ENCODE peak calls at places on chromosomes 16 and 17, in ten cellular contexts. One of them, this sample, is unnamed.

GRCh38 chr16:10862432-10862831 is 14.6 kb upstream of the CIITA start:
- DNase-seq in heart right ventricle: no peak
- DNase-seq in activated B cell treated with CpG ODN at 0.5 μM for 24 hours: no peak
- DNase-seq in stomach: peak
- DNase-seq in osteocyte: no peak
- DNase-seq in CD4-positive, alpha-beta T cell: no peak
- DNase-seq in neural progenitor cell: no peak
- DNase-seq in GM20000: no peak
- DNase-seq in mesothelial cell of epicardium: no peak
- DNase-seq in tibial artery: peak
- DNase-seq in this sample: no peak

GRCh38 chr16:66814734-66815133 is 13.3 kb upstream of the TERB1 start:
- DNase-seq in heart right ventricle: no peak
- DNase-seq in activated B cell treated with CpG ODN at 0.5 μM for 24 hours: no peak
- DNase-seq in stomach: no peak
- DNase-seq in osteocyte: no peak
- DNase-seq in CD4-positive, alpha-beta T cell: no peak
- DNase-seq in neural progenitor cell: no peak
- DNase-seq in GM20000: no peak
- DNase-seq in mesothelial cell of epicardium: no peak
- DNase-seq in tibial artery: no peak
- DNase-seq in this sample: no peak

GRCh38 chr16:80948886-80949502 is 57.7 kb downstream of the CMC2 start:
- DNase-seq in heart right ventricle: peak
- DNase-seq in activated B cell treated with CpG ODN at 0.5 μM for 24 hours: no peak
- DNase-seq in stomach: no peak
- DNase-seq in osteocyte: no peak
- DNase-seq in CD4-positive, alpha-beta T cell: no peak
- DNase-seq in neural progenitor cell: peak
- DNase-seq in GM20000: peak
- DNase-seq in mesothelial cell of epicardium: no peak
- DNase-seq in tibial artery: no peak
- DNase-seq in this sample: no peak

GRCh38 chr17:78306913-78307312 is 53.0 kb downstream of the SOCS3 start:
- DNase-seq in heart right ventricle: no peak
- DNase-seq in activated B cell treated with CpG ODN at 0.5 μM for 24 hours: no peak
- DNase-seq in stomach: no peak
- DNase-seq in osteocyte: no peak
- DNase-seq in CD4-positive, alpha-beta T cell: no peak
- DNase-seq in neural progenitor cell: no peak
- DNase-seq in GM20000: no peak
- DNase-seq in mesothelial cell of epicardium: no peak
- DNase-seq in tibial artery: no peak
- DNase-seq in this sample: no peak

GRCh38 chr17:40602445-40603443 is 37.5 kb upstream of the CCR7 start:
- DNase-seq in heart right ventricle: no peak
- DNase-seq in activated B cell treated with CpG ODN at 0.5 μM for 24 hours: no peak
- DNase-seq in stomach: no peak
- DNase-seq in osteocyte: peak
- DNase-seq in CD4-positive, alpha-beta T cell: peak
- DNase-seq in neural progenitor cell: no peak
- DNase-seq in GM20000: peak
- DNase-seq in mesothelial cell of epicardium: no peak
- DNase-seq in tibial artery: no peak
- DNase-seq in this sample: no peak

GRCh38 chr17:81379523-81379942 is 15.7 kb upstream of the BAHCC1 start:
- DNase-seq in heart right ventricle: no peak
- DNase-seq in activated B cell treated with CpG ODN at 0.5 μM for 24 hours: no peak
- DNase-seq in stomach: peak
- DNase-seq in osteocyte: no peak
- DNase-seq in CD4-positive, alpha-beta T cell: no peak
- DNase-seq in neural progenitor cell: no peak
- DNase-seq in GM20000: no peak
- DNase-seq in mesothelial cell of epicardium: no peak
- DNase-seq in tibial artery: no peak
- DNase-seq in this sample: no peak

GRCh38 chr17:36900130-36900590 is 37.1 kb upstream of the LHX1 start:
- DNase-seq in heart right ventricle: no peak
- DNase-seq in activated B cell treated with CpG ODN at 0.5 μM for 24 hours: no peak
- DNase-seq in stomach: no peak
- DNase-seq in osteocyte: no peak
- DNase-seq in CD4-positive, alpha-beta T cell: no peak
- DNase-seq in neural progenitor cell: no peak
- DNase-seq in GM20000: no peak
- DNase-seq in mesothelial cell of epicardium: no peak
- DNase-seq in tibial artery: no peak
- DNase-seq in this sample: no peak

GRCh38 chr16:19095699-19096098 is 18.1 kb upstream of the ITPRIPL2 start:
- DNase-seq in heart right ventricle: no peak
- DNase-seq in activated B cell treated with CpG ODN at 0.5 μM for 24 hours: no peak
- DNase-seq in stomach: no peak
- DNase-seq in osteocyte: no peak
- DNase-seq in CD4-positive, alpha-beta T cell: no peak
- DNase-seq in neural progenitor cell: no peak
- DNase-seq in GM20000: peak
- DNase-seq in mesothelial cell of epicardium: no peak
- DNase-seq in tibial artery: peak
- DNase-seq in this sample: no peak

GRCh38 chr16:77289331-77289809 is 90.2 kb downstream of the SYCE1L start:
- DNase-seq in heart right ventricle: no peak
- DNase-seq in activated B cell treated with CpG ODN at 0.5 μM for 24 hours: no peak
- DNase-seq in stomach: no peak
- DNase-seq in osteocyte: no peak
- DNase-seq in CD4-positive, alpha-beta T cell: no peak
- DNase-seq in neural progenitor cell: no peak
- DNase-seq in GM20000: no peak
- DNase-seq in mesothelial cell of epicardium: no peak
- DNase-seq in tibial artery: no peak
- DNase-seq in this sample: no peak

GRCh38 chr16:13189250-13189649 is 287.9 kb downstream of the SHISA9 start:
- DNase-seq in heart right ventricle: no peak
- DNase-seq in activated B cell treated with CpG ODN at 0.5 μM for 24 hours: no peak
- DNase-seq in stomach: no peak
- DNase-seq in osteocyte: no peak
- DNase-seq in CD4-positive, alpha-beta T cell: no peak
- DNase-seq in neural progenitor cell: no peak
- DNase-seq in GM20000: no peak
- DNase-seq in mesothelial cell of epicardium: no peak
- DNase-seq in tibial artery: no peak
- DNase-seq in this sample: no peak

DNA sequence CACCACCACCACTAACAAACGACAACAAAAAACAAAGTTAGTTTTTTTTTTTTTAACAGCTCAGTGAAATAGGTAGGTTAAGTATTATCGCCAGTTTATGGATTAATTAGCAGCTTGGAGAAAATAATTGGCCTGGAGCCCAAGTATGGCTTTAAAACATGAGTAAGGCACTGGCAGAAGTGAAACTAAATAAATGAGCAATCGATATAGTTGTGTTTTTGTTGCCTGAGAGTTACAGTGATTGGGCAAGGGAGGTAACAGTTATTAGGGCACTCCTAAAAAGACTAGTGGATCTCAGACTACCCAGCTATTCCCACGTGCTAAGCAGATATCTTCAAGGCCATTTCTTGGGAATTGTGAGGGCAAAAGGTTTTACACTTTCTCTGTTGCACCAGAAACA is 2.4 kb downstream of the MLKL start:
- DNase-seq in heart right ventricle: no peak
- DNase-seq in activated B cell treated with CpG ODN at 0.5 μM for 24 hours: no peak
- DNase-seq in stomach: no peak
- DNase-seq in osteocyte: no peak
- DNase-seq in CD4-positive, alpha-beta T cell: no peak
- DNase-seq in neural progenitor cell: no peak
- DNase-seq in GM20000: peak
- DNase-seq in mesothelial cell of epicardium: no peak
- DNase-seq in tibial artery: no peak
- DNase-seq in this sample: no peak
- TF ChIP-seq CTCF in heart right ventricle: no peak
- TF ChIP-seq CTCF in activated B cell treated with CpG ODN at 0.5 μM for 24 hours: no peak
- TF ChIP-seq CTCF in stomach: no peak
- TF ChIP-seq CTCF in osteocyte: no peak
- TF ChIP-seq CTCF in CD4-positive, alpha-beta T cell: no peak
- TF ChIP-seq CTCF in neural progenitor cell: no peak
- TF ChIP-seq CTCF in GM20000: no peak
- TF ChIP-seq CTCF in mesothelial cell of epicardium: no peak
- TF ChIP-seq CTCF in tibial artery: no peak
- TF ChIP-seq CTCF in this sample: no peak

GRCh38 chr16:79752421-79752820 is 151.9 kb upstream of the MAF start:
- DNase-seq in heart right ventricle: no peak
- DNase-seq in activated B cell treated with CpG ODN at 0.5 μM for 24 hours: no peak
- DNase-seq in stomach: no peak
- DNase-seq in osteocyte: no peak
- DNase-seq in CD4-positive, alpha-beta T cell: no peak
- DNase-seq in neural progenitor cell: no peak
- DNase-seq in GM20000: no peak
- DNase-seq in mesothelial cell of epicardium: no peak
- DNase-seq in tibial artery: no peak
- DNase-seq in this sample: no peak
- TF ChIP-seq CTCF in heart right ventricle: no peak
- TF ChIP-seq CTCF in activated B cell treated with CpG ODN at 0.5 μM for 24 hours: no peak
- TF ChIP-seq CTCF in stomach: no peak
- TF ChIP-seq CTCF in osteocyte: no peak
- TF ChIP-seq CTCF in CD4-positive, alpha-beta T cell: no peak
- TF ChIP-seq CTCF in neural progenitor cell: no peak
- TF ChIP-seq CTCF in GM20000: no peak
- TF ChIP-seq CTCF in mesothelial cell of epicardium: no peak
- TF ChIP-seq CTCF in tibial artery: no peak
- TF ChIP-seq CTCF in this sample: no peak

DNA sequence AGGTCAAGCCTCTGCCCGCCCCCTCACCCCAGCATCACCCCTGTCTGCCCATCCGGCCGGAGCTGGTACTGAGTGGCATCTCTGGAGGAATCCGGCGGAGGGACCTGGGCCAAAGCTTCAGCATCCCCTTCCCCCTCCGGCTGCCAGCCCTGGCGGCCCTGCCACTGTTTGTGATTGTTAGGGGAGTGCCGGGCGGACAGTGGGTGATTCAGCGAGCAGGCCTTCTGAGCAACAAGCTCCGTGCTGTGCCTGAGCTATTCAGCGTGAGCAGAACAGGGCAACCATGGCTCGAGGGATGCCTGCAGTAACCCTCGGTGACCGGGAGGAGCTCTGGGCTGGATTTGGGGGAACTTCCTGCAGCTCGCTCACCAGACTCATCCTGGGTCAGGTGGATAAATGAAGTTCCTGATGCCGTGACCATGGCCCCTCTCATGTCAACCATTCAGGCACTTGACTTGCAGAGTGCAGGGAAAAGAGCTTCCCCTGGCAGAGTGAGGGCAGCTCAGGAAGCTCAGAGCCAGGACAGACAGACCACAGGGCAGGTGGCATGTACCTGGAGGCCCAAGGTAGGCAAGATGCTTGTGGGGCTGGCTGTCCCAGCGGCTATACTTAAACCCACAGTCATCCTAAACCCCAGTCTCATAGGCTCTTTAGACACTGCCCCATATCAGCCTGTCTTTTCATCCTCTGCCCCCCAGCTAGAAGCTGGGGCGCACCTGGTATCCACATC is 24.3 kb upstream of the MLKL start:
- DNase-seq in heart right ventricle: no peak
- DNase-seq in activated B cell treated with CpG ODN at 0.5 μM for 24 hours: no peak
- DNase-seq in stomach: no peak
- DNase-seq in osteocyte: peak
- DNase-seq in CD4-positive, alpha-beta T cell: no peak
- DNase-seq in neural progenitor cell: no peak
- DNase-seq in GM20000: no peak
- DNase-seq in mesothelial cell of epicardium: no peak
- DNase-seq in tibial artery: no peak
- DNase-seq in this sample: peak
- TF ChIP-seq CTCF in heart right ventricle: no peak
- TF ChIP-seq CTCF in activated B cell treated with CpG ODN at 0.5 μM for 24 hours: no peak
- TF ChIP-seq CTCF in stomach: no peak
- TF ChIP-seq CTCF in osteocyte: peak
- TF ChIP-seq CTCF in CD4-positive, alpha-beta T cell: no peak
- TF ChIP-seq CTCF in neural progenitor cell: no peak
- TF ChIP-seq CTCF in GM20000: no peak
- TF ChIP-seq CTCF in mesothelial cell of epicardium: no peak
- TF ChIP-seq CTCF in tibial artery: peak
- TF ChIP-seq CTCF in this sample: peak

GRCh38 chr16:2044541-2044940 is 3.1 kb downstream of the NTHL1 start:
- DNase-seq in heart right ventricle: no peak
- DNase-seq in activated B cell treated with CpG ODN at 0.5 μM for 24 hours: no peak
- DNase-seq in stomach: no peak
- DNase-seq in osteocyte: no peak
- DNase-seq in CD4-positive, alpha-beta T cell: no peak
- DNase-seq in neural progenitor cell: no peak
- DNase-seq in GM20000: no peak
- DNase-seq in mesothelial cell of epicardium: no peak
- DNase-seq in tibial artery: no peak
- DNase-seq in this sample: no peak

GRCh38 chr16:2046125-2046888 is 1.3 kb downstream of the NTHL1 start:
- DNase-seq in heart right ventricle: no peak
- DNase-seq in activated B cell treated with CpG ODN at 0.5 μM for 24 hours: no peak
- DNase-seq in stomach: no peak
- DNase-seq in osteocyte: no peak
- DNase-seq in CD4-positive, alpha-beta T cell: no peak
- DNase-seq in neural progenitor cell: no peak
- DNase-seq in GM20000: no peak
- DNase-seq in mesothelial cell of epicardium: no peak
- DNase-seq in tibial artery: no peak
- DNase-seq in this sample: no peak

GRCh38 chr16:2046889-2047329 is 725 bp downstream of the NTHL1 start:
- DNase-seq in heart right ventricle: no peak
- DNase-seq in activated B cell treated with CpG ODN at 0.5 μM for 24 hours: no peak
- DNase-seq in stomach: no peak
- DNase-seq in osteocyte: no peak
- DNase-seq in CD4-positive, alpha-beta T cell: no peak
- DNase-seq in neural progenitor cell: peak
- DNase-seq in GM20000: no peak
- DNase-seq in mesothelial cell of epicardium: no peak
- DNase-seq in tibial artery: no peak
- DNase-seq in this sample: no peak

GRCh38 chr16:2048116-2048543 is 345 bp downstream of the TSC2 start:
- DNase-seq in heart right ventricle: no peak
- DNase-seq in activated B cell treated with CpG ODN at 0.5 μM for 24 hours: no peak
- DNase-seq in stomach: no peak
- DNase-seq in osteocyte: no peak
- DNase-seq in CD4-positive, alpha-beta T cell: no peak
- DNase-seq in neural progenitor cell: peak
- DNase-seq in GM20000: no peak
- DNase-seq in mesothelial cell of epicardium: no peak
- DNase-seq in tibial artery: no peak
- DNase-seq in this sample: no peak

DNA sequence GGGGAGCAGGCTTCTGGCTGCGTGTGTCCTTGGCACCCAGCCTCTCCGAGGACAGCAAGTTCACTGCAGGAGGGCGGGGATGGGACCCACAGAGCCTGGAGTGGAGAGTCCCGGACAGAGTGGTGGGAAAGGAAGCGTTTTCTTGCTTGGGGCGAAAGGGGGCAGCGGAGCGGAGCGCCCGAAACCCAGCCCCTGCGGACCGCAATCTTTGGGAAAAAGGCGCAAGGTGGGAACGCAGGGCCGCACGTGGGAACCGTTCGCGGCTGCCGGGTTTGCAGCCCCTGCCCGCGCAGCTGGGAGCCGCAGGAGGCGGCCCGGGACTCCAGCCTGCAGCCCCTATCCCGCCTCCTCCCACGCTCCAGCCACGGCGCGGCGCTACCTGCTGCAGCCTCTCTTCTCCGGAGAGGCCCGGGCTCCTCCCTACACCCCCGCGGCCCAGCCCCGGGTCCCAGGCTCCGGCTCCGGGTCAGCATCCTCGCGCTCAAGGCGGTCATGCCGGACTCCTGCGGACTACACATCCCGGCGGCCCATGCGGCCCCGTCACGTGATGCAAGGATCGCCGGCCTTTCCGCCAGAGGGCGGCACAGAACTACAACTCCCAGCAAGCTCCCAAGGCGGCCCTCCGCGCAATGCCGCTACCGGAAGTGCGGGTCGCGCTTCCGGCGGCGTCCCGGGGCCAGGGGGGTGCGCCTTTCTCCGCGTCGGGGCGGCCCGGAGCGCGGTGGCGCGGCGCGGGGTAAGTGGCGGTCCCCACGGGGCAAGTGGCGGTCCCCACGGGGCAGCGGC is at the start of the genes NTHL1 and TSC2:
- DNase-seq in heart right ventricle: peak
- DNase-seq in activated B cell treated with CpG ODN at 0.5 μM for 24 hours: peak
- DNase-seq in stomach: peak
- DNase-seq in osteocyte: peak
- DNase-seq in CD4-positive, alpha-beta T cell: peak
- DNase-seq in neural progenitor cell: peak
- DNase-seq in GM20000: peak
- DNase-seq in mesothelial cell of epicardium: peak
- DNase-seq in tibial artery: peak
- DNase-seq in this sample: peak
- TF ChIP-seq CTCF in heart right ventricle: no peak
- TF ChIP-seq CTCF in activated B cell treated with CpG ODN at 0.5 μM for 24 hours: no peak
- TF ChIP-seq CTCF in stomach: no peak
- TF ChIP-seq CTCF in osteocyte: peak
- TF ChIP-seq CTCF in CD4-positive, alpha-beta T cell: peak
- TF ChIP-seq CTCF in neural progenitor cell: peak
- TF ChIP-seq CTCF in GM20000: no peak
- TF ChIP-seq CTCF in mesothelial cell of epicardium: peak
- TF ChIP-seq CTCF in tibial artery: peak
- TF ChIP-seq CTCF in this sample: peak